ENCODE peak calls at places on chromosomes 3 and 15, in six cellular contexts. E, T, C, I, G and R are unnamed samples.
A peak's percentile ranks its signal among the peaks of the same experiment; 100 is the strongest.

GRCh38 chr15:88627463-88627862 is 6.3 kb downstream of the AEN start:
- DNase-seq in G (no peak), T (no peak), I (no peak), E (no peak), C (peak; percentile 92), R (peak; percentile 61)

GRCh38 chr3:72646263-72646662 is 202.0 kb downstream of the SHQ1 start:
- DNase-seq in E (no peak), I (no peak), C (no peak), T (no peak), G (no peak), R (no peak)

GRCh38 chr15:49290204-49290603 is 120.2 kb downstream of the GALK2 start:
- DNase-seq in C (no peak), I (no peak), T (no peak), E (no peak), G (no peak), R (no peak)

GRCh38 chr3:66403268-66403990 is 97.4 kb downstream of the LRIG1 start:
- DNase-seq in T (no peak), E (no peak), G (no peak), C (no peak), I (no peak), R (no peak)

GRCh38 chr15:93861413-93861812 is 369.9 kb upstream of the MCTP2 start:
- DNase-seq in G (no peak), T (no peak), E (no peak), I (no peak), C (no peak), R (no peak)

GRCh38 chr15:35626531-35626930 is 80.6 kb upstream of the DPH6 start:
- DNase-seq in E (no peak), T (no peak), I (no peak), G (no peak), C (no peak), R (no peak)

GRCh38 chr15:24777307-24777706 is 101.7 kb downstream of the NPAP1 start:
- DNase-seq in E (no peak), I (no peak), C (no peak), T (no peak), G (no peak), R (no peak)

GRCh38 chr15:40354408-40355171 is 3.4 kb upstream of the DISP2 start:
- DNase-seq in T (no peak), E (no peak), G (peak; percentile 71), I (no peak), C (no peak), R (no peak)

GRCh38 chr3:66747251-66747650 is 246.4 kb upstream of the LRIG1 start:
- DNase-seq in C (no peak), E (no peak), I (no peak), T (no peak), G (no peak), R (no peak)

GRCh38 chr3:129695203-129695602 is 88.7 kb upstream of the PLXND1 start:
- DNase-seq in G (no peak), I (no peak), E (no peak), C (no peak), T (peak; percentile 63), R (no peak)
- H3K4me1 ChIP-seq in G (peaks cover 7% of the 10 kb centered on the region), I (no peaks in the 10 kb centered on the region), E (no peaks in the 10 kb centered on the region), C (no peaks in the 10 kb centered on the region), T (peaks cover 15% of the 10 kb centered on the region), R (no peaks in the 10 kb centered on the region)

GRCh38 chr15:75178171-75178937 is 23.3 kb upstream of the C15orf39 start:
- DNase-seq in I (no peak), C (peak; percentile 41), T (no peak), G (peak; percentile 59), E (no peak), R (no peak)

GRCh38 chr15:75179773-75180140 is 21.9 kb upstream of the C15orf39 start:
- DNase-seq in E (no peak), T (no peak), C (no peak), G (no peak), I (no peak), R (no peak)

GRCh38 chr15:75176404-75176761 is 25.3 kb upstream of the C15orf39 start:
- DNase-seq in I (no peak), T (no peak), E (no peak), C (no peak), G (no peak), R (no peak)

GRCh38 chr15:75178938-75179772 is 22.5 kb upstream of the C15orf39 start:
- DNase-seq in C (no peak), E (no peak), T (no peak), I (no peak), G (no peak), R (no peak)

GRCh38 chr15:75177360-75178071 is 24.2 kb upstream of the C15orf39 start:
- DNase-seq in E (no peak), G (no peak), T (no peak), I (no peak), C (no peak), R (no peak)
- H3K4me1 ChIP-seq in E (peaks cover 66% of the 10 kb centered on the region), G (no peaks in the 10 kb centered on the region), T (peaks cover 42% of the 10 kb centered on the region), I (no peaks in the 10 kb centered on the region), C (peaks cover 55% of the 10 kb centered on the region), R (peaks cover 8% of the 10 kb centered on the region)

GRCh38 chr15:31297880-31298456 is 28.7 kb upstream of the KLF13 start:
- DNase-seq in T (no peak), C (no peak), E (no peak), I (peak; percentile 17), G (no peak), R (no peak)
- H3K4me1 ChIP-seq in T (no peaks in the 10 kb centered on the region), C (peaks cover 23% of the 10 kb centered on the region), E (peaks cover 39% of the 10 kb centered on the region), I (peaks cover 4% of the 10 kb centered on the region), G (no peaks in the 10 kb centered on the region), R (peaks cover 5% of the 10 kb centered on the region)

GRCh38 chr3:141454906-141455602 is 31.8 kb upstream of the RASA2 start:
- DNase-seq in E (no peak), G (peak; percentile 48), C (no peak), I (no peak), T (peak; percentile 79), R (no peak)

GRCh38 chr3:141452045-141452444 is 34.8 kb upstream of the RASA2 start:
- DNase-seq in E (no peak), T (peak; percentile 31), G (no peak), I (no peak), C (no peak), R (peak; percentile 55)

GRCh38 chr3:141455603-141456327 is 31.1 kb upstream of the RASA2 start:
- DNase-seq in G (no peak), I (no peak), E (no peak), C (no peak), T (no peak), R (no peak)

GRCh38 chr3:141452773-141453172 is 34.1 kb upstream of the RASA2 start:
- DNase-seq in I (no peak), G (no peak), T (no peak), C (no peak), E (no peak), R (no peak)

DNA sequence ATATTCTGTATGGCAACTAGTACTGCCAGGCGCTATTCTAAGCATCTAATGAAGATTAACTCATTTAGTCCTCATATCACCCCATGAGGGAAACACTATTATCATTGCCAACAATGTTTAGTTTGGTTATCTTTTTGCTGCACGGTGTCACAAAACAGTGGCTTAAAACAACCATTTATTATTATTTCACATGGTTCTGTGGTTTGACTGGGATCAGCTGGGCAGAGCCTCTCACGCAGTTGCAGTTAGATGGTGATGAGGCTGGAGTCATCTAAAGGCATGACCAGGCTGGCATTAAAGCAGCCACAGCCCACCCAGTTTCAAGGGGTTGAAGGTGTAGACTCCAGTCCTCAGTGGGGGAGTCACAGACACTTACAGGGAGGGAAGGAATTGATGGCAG is 32.8 kb upstream of the RASA2 start:
- DNase-seq in C (no peak), E (no peak), I (no peak), T (no peak), G (no peak), R (no peak)
- H3K4me1 ChIP-seq in C (no peaks in the 10 kb centered on the region), E (peaks cover 10% of the 10 kb centered on the region), I (peaks cover 10% of the 10 kb centered on the region), T (no peaks in the 10 kb centered on the region), G (no peaks in the 10 kb centered on the region), R (peaks cover 15% of the 10 kb centered on the region)

GRCh38 chr15:67196222-67196621 is 58.2 kb downstream of the AAGAB start:
- DNase-seq in C (no peak), I (no peak), T (no peak), E (no peak), G (no peak), R (no peak)
- H3K4me1 ChIP-seq in C (peaks cover 20% of the 10 kb centered on the region), I (peaks cover 4% of the 10 kb centered on the region), T (no peaks in the 10 kb centered on the region), E (peaks cover 11% of the 10 kb centered on the region), G (peaks cover 8% of the 10 kb centered on the region), R (no peaks in the 10 kb centered on the region)

DNA sequence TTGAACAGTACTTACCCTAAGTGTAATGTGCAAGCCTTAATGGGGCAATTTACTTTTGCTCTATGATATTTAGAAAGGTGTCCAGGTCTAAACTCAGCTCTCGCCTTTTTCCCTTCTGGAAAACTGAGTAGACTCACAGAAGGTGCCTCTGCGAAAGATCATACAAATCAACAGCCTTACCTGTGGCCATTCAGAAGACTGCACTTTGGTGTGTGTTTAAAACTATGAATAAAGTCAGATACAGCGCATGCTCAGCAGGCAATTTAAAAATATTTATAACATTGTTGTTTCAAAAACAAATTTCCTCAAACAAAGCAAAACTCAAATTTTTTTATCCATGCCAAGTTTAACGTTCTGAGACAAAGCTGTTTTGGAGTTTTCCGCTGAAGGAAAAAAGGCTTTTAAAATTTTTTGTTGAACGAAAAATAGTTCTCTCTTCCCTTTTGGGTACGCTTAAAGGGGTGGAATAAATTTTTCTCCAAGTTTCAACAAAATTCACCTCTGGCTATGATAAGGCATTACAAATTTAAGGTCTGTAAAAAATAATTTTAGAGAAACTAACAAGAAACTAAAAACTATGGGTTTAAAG is 156.3 kb downstream of the TIGIT start:
- DNase-seq in E (no peak), C (no peak), G (no peak), T (peak; percentile 77), I (no peak), R (no peak)
- H3K4me1 ChIP-seq in E (peaks cover 29% of the 10 kb centered on the region), C (peaks cover 16% of the 10 kb centered on the region), G (no peaks in the 10 kb centered on the region), T (peaks cover 32% of the 10 kb centered on the region), I (peaks cover 11% of the 10 kb centered on the region), R (peaks cover 11% of the 10 kb centered on the region)

DNA sequence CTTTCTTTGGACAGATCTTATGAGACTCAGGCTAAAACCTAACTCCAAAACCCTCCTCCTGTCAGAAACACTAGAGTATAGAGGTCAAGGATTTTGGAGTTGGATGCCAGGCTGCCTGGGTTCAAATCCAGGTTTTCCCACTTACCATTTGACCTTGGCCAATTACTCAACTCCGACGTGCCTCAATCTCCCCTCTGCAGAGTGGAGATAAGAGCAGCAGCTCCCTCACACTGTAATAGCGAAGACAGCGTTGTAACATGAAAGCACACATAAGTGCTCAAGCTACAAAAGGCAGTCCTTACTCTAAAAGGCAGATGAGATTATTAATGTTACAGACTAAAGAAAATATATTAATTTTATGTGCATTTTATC is 90.1 kb downstream of the IGF2BP2 start:
- DNase-seq in T (no peak), I (no peak), C (no peak), G (no peak), E (no peak), R (no peak)
- H3K4me1 ChIP-seq in T (peaks cover 76% of the 10 kb centered on the region), I (no peaks in the 10 kb centered on the region), C (no peaks in the 10 kb centered on the region), G (peaks cover 6% of the 10 kb centered on the region), E (no peaks in the 10 kb centered on the region), R (no peaks in the 10 kb centered on the region)

DNA sequence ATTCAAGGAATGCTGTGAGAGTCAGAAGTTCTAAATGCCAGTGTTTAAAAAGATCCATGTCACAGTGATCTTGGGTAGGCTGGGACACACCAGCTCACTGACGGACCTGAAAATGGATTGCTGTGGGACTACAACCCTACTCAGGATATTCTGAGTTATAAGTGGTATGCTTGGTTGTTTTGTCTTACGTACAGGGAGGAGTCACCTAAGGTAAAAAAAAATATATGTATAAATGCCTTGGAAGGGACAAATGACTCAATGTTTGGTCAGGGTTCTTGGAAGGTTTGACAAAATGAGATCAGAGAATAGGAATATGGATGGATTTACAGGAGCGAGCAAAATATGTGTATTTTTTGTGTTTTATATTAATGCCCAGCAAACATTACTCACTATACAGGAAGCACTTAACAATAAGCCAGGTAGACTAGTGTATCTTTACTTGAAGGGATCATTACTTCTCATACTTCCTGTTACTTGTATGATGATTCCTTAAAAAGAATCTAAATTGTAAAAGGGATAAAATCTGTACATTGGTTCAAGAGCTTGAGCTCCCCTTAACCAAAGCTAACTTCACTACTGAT is 767.3 kb downstream of the GBE1 start:
- DNase-seq in C (no peak), E (no peak), I (no peak), T (no peak), G (no peak), R (no peak)
- H3K4me1 ChIP-seq in C (no peaks in the 10 kb centered on the region), E (no peaks in the 10 kb centered on the region), I (no peaks in the 10 kb centered on the region), T (no peaks in the 10 kb centered on the region), G (no peaks in the 10 kb centered on the region), R (no peaks in the 10 kb centered on the region)